ENCODE peak calls at places on chromosomes 1 and 21, in six cellular contexts. R, T, E, G, S and D are unnamed samples.

GRCh38 chr1:156584813-156585212 is 5.3 kb downstream of the TTC24 start:
- DNase-seq in G (peak; percentile 87), R (no peak), S (peak; percentile 7), E (peak; percentile 81), T (no peak), D (no peak)

GRCh38 chr1:67743072-67743725 is 58.2 kb downstream of the GADD45A start:
- DNase-seq in G (no peak), T (no peak), R (no peak), S (peak; percentile 55), E (no peak), D (no peak)

GRCh38 chr21:42079939-42080787 is 9.0 kb downstream of the UMODL1 start:
- DNase-seq in T (no peak), E (no peak), S (peak; percentile 23), R (peak; percentile 11), G (no peak), D (peak; percentile 42)

GRCh38 chr1:59903136-59903754 is 23.3 kb downstream of the CYP2J2 start:
- DNase-seq in S (peak; percentile 47), T (peak; percentile 12), E (peak; percentile 52), G (peak; percentile 42), R (no peak), D (peak; percentile 22)

GRCh38 chr1:7469255-7469938 is 301.7 kb upstream of the VAMP3 start:
- DNase-seq in G (no peak), T (no peak), E (no peak), S (no peak), R (no peak), D (peak; percentile 63)

GRCh38 chr1:215264649-215265048 is 182.1 kb downstream of the KCNK2 start:
- DNase-seq in G (no peak), T (no peak), R (no peak), S (no peak), E (no peak), D (no peak)

GRCh38 chr1:243587823-243588560 is 262.1 kb downstream of the AKT3 start:
- DNase-seq in R (no peak), E (no peak), S (no peak), T (no peak), G (no peak), D (no peak)

GRCh38 chr1:162412002-162412401 is at the start of gene SH2D1B:
- DNase-seq in E (no peak), T (no peak), R (no peak), G (no peak), S (no peak), D (no peak)

GRCh38 chr1:230596306-230596705 is 46.0 kb upstream of the COG2 start:
- DNase-seq in T (no peak), E (no peak), S (no peak), G (no peak), R (no peak), D (no peak)

GRCh38 chr1:211895126-211895759 is 64.7 kb upstream of the LPGAT1 start:
- DNase-seq in E (no peak), G (no peak), T (no peak), R (no peak), S (no peak), D (no peak)

GRCh38 chr1:202698276-202698675 is 12.0 kb downstream of the SYT2 start:
- DNase-seq in E (no peak), T (no peak), G (no peak), R (no peak), S (no peak), D (no peak)

GRCh38 chr1:151384584-151384983 is 12.1 kb upstream of the SELENBP1 start:
- DNase-seq in R (no peak), G (no peak), T (no peak), S (no peak), E (no peak), D (no peak)
- H3K23ac ChIP-seq in R (no peak overlapping the region), G (no peak overlapping the region), T (no peak overlapping the region), S (no peak overlapping the region), E (no peak overlapping the region), D (no peak overlapping the region)

GRCh38 chr1:56654126-56654923 is 9.2 kb downstream of the PRKAA2 start:
- DNase-seq in S (no peak), R (no peak), T (no peak), G (no peak), E (no peak), D (no peak)
- H2AFZ ChIP-seq in S (no peak overlapping the region), R (no peak overlapping the region), T (no peak overlapping the region), G (no peak overlapping the region), E (no peak overlapping the region), D (no peak overlapping the region)

DNA sequence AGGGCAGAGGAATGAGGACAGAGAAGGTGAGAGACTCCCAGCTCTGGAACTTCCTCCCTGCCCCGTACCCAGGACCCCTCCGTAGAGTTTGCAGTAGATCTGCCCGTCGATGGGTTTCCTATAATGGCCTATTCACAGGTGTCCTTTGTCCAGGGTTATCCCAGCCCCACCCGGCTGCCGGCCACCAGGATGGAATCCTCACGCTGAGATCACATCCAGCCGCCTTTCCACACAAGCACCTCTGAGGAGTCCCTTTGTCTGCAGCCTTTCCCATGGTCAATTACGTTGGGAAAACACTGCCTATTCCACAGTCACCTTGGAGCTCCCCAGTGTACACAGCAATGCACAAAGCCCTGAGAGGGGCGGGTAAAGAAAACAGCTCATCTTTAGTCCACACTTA is 190.0 kb upstream of the EDN2 start:
- DNase-seq in R (no peak), T (no peak), E (no peak), S (no peak), G (no peak), D (no peak)
- H3K23ac ChIP-seq in R (no peak overlapping the region), T (no peak overlapping the region), E (no peak overlapping the region), S (no peak overlapping the region), G (no peak overlapping the region), D (no peak overlapping the region)

DNA sequence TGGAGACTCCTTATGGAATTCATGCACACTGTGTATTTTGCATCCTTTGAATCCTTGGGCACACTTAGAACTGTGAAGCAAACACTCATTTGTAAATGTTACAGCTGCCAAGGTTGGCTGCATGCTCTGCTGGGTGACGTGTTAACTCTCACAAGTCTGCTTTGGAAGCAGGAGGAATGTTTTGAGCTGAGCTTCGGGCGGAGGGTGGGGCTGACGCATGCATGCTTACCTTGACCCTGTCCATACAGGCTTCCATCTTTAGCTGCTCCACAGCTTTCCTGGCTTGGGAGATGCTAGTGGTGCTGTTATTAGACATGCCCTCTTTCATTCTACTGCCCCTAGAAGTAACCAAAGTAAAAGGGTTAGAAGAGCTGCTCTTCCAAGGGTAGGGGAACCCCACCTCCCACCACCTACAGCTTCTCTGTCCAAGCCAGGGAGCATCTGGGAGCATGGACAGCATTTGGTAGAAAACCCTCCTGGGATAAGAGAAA is 66.0 kb downstream of the GNG4 start:
- DNase-seq in R (no peak), G (no peak), S (peak; percentile 77), E (no peak), T (no peak), D (no peak)
- H2AFZ ChIP-seq in R (no peak overlapping the region), G (no peak overlapping the region), S (no peak overlapping the region), E (no peak overlapping the region), T (no peak overlapping the region), D (no peak overlapping the region)

DNA sequence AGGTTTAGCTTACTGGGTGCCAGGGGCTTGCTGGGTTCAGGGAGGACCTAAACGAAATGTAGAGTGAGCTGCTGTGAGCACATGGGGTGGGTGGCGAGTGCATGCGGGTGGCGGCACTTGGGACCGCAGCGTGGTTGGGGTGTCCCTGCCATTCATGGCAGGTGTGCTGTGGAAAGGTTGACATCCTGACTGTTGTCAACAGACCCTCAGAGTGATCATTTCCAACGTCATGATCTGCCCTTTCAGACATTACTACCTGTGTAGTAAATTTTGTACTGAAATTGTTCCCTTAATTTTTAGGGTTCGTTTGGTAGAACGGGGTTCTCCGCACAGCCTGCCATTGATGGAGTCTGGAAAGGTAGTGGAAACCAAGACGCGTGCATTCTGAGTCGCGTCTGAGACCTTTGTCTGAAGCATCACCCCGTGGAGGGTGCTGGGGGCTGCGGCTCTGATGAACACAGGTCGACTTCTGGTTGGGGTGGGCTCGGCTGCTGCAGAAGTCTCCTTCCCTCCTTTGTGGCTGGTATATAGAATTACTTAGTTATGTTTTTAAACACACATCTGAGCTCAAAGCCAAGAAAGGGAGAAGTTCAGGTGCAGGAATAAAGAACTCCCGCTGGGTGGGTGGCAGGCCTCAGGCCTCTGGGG is 43.3 kb downstream of the S100B start:
- DNase-seq in S (no peak), T (no peak), E (no peak), R (no peak), G (no peak), D (no peak)
- H3K23ac ChIP-seq in S (no peak overlapping the region), T (no peak overlapping the region), E (no peak overlapping the region), R (no peak overlapping the region), G (no peak overlapping the region), D (no peak overlapping the region)

DNA sequence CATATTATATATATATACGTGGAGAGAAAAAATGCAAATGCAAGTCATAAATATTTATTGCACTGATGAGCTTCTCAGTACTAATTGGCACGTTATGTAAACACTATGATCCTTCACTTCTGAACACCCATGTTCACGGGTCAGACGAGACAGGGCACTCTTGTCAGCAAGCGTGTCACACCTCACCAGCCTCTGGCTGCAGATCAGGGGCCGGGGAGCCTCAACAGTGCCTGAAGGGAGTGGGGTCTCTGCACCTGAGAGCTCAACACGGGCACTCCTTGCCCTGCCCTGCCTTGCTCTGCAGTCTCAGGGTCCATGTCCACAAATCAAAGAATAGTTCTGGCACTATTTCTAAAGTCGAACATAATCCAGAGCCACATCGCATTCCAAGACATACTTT is 409 bp upstream of the HIVEP3 start:
- DNase-seq in R (no peak), S (no peak), T (no peak), G (no peak), E (no peak), D (no peak)
- H2AFZ ChIP-seq in R (no peak overlapping the region), S (no peak overlapping the region), T (peak overlapping the region; percentile 84), G (no peak overlapping the region), E (no peak overlapping the region), D (no peak overlapping the region)

GRCh38 chr1:19469004-19469403 is 16.3 kb downstream of the CAPZB start:
- DNase-seq in S (no peak), G (no peak), E (no peak), R (no peak), T (no peak), D (no peak)
- H3K23ac ChIP-seq in S (no peak overlapping the region), G (no peak overlapping the region), E (no peak overlapping the region), R (peak overlapping the region; percentile 36), T (no peak overlapping the region), D (no peak overlapping the region)

DNA sequence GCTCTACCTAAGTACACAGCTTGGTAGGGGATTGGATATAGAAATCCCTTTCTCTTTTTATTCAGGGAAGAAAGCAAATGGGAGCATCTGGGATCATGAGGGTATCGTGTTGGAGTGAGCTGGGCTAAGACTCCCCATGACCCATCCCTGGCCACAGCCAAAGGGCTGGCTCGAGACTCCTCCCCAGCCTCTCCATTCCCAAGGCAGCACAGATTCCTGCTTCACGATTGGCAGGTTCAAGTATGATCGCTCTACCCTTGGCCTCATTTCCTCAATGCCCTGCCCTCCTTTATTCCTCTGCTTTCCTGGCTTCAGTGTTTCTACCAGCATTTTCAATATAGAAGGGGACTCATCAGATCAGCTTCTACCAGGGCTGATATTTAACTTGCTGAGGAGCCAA is 89.7 kb downstream of the ATP1A1 start:
- DNase-seq in G (no peak), R (no peak), S (no peak), E (no peak), T (no peak), D (no peak)
- H2AFZ ChIP-seq in G (no peak overlapping the region), R (no peak overlapping the region), S (no peak overlapping the region), E (peak overlapping the region; percentile 9), T (no peak overlapping the region), D (no peak overlapping the region)

GRCh38 chr1:226738421-226738994 is 574 bp downstream of the ITPKB start:
- DNase-seq in E (peak; percentile 69), S (peak; percentile 28), R (peak; percentile 30), G (peak; percentile 53), T (no peak), D (peak; percentile 59)
- H3K23ac ChIP-seq in E (no peak overlapping the region), S (no peak overlapping the region), R (peak overlapping the region; percentile 83), G (no peak overlapping the region), T (peak overlapping the region; percentile 37), D (peak overlapping the region; percentile 77)

GRCh38 chr1:53681647-53682368 is 57.2 kb downstream of the GLIS1 start:
- DNase-seq in T (peak; percentile 51), R (peak; percentile 24), E (peak; percentile 76), S (peak; percentile 57), G (peak; percentile 89), D (peak; percentile 30)
- H2AFZ ChIP-seq in T (no peak overlapping the region), R (no peak overlapping the region), E (no peak overlapping the region), S (no peak overlapping the region), G (no peak overlapping the region), D (no peak overlapping the region)